ENCODE peak calls at places on chromosome 10, in four cellular contexts. C is GM12878, J is A549, V is K562. D is an unnamed sample.

GRCh38 chr10:11171452-11171851 is 153.8 kb downstream of the CELF2 start:
- DNase-seq in V (no peak), C (no peak), J (no peak), D (no peak)

GRCh38 chr10:84537447-84537931 is 209.1 kb downstream of the CCSER2 start:
- DNase-seq in J (peak), V (peak), C (no peak), D (peak)

GRCh38 chr10:8044908-8045727 is 9.4 kb upstream of the GATA3 start:
- DNase-seq in C (no peak), V (peak), J (no peak), D (peak)

GRCh38 chr10:102775973-102776669 is 32.4 kb downstream of the WBP1L start:
- DNase-seq in V (peak), J (no peak), C (no peak), D (peak)

GRCh38 chr10:46524471-46525176 is 31.8 kb downstream of the GPRIN2 start:
- DNase-seq in C (no peak), V (no peak), J (peak), D (peak)

GRCh38 chr10:95761939-95762492 is 6.1 kb downstream of the ENTPD1 start:
- DNase-seq in C (no peak), J (no peak), V (no peak), D (no peak)

GRCh38 chr10:127198307-127198706 is 1.9 kb upstream of the INSYN2A start:
- DNase-seq in C (no peak), J (peak), V (no peak), D (no peak)

GRCh38 chr10:44864042-44864436 is 47.1 kb upstream of the TMEM72 start:
- DNase-seq in V (no peak), C (no peak), J (no peak), D (no peak)

GRCh38 chr10:114541081-114541833 is 116.8 kb downstream of the ABLIM1 start:
- DNase-seq in C (no peak), J (no peak), V (no peak), D (no peak)

GRCh38 chr10:74728225-74728624 is 98.2 kb upstream of the KAT6B start:
- DNase-seq in J (no peak), C (no peak), V (no peak), D (no peak)

GRCh38 chr10:86523348-86523747 is 1.8 kb upstream of the WAPL start:
- DNase-seq in V (peak), C (no peak), J (peak), D (peak)

GRCh38 chr10:49619613-49620012 is 5.8 kb downstream of the CHAT start:
- DNase-seq in V (peak), C (no peak), J (no peak), D (no peak)

GRCh38 chr10:83371696-83372490 is 767.4 kb upstream of the GHITM start:
- DNase-seq in V (no peak), C (no peak), J (no peak), D (no peak)

GRCh38 chr10:16964571-16965241 is 147.5 kb upstream of the RSU1 start:
- DNase-seq in J (no peak), V (no peak), C (no peak), D (peak)

GRCh38 chr10:30294506-30295280 is 54.4 kb downstream of the MTPAP start:
- DNase-seq in J (no peak), V (no peak), C (no peak), D (no peak)

GRCh38 chr10:128035557-128035973 is 90.7 kb downstream of the MKI67 start:
- DNase-seq in V (peak), C (no peak), J (peak), D (peak)

GRCh38 chr10:68506406-68506805 is 20.9 kb downstream of the SLC25A16 start:
- DNase-seq in V (no peak), C (no peak), J (no peak), D (no peak)

GRCh38 chr10:98087309-98087708 is 47.1 kb upstream of the R3HCC1L start:
- DNase-seq in J (no peak), C (no peak), V (no peak), D (peak)

GRCh38 chr10:104330168-104331117 is 7.8 kb downstream of the ITPRIP start:
- DNase-seq in J (peak), V (no peak), C (no peak), D (no peak)

GRCh38 chr10:18689498-18689897 is 30.3 kb downstream of the ARL5B start:
- DNase-seq in C (no peak), J (peak), V (no peak), D (peak)

GRCh38 chr10:121640276-121640675 is 42.0 kb upstream of the FGFR2 start:
- DNase-seq in J (no peak), C (no peak), V (no peak), D (no peak)

GRCh38 chr10:23432161-23432560 is 6.7 kb upstream of the OTUD1 start:
- DNase-seq in V (no peak), C (no peak), J (no peak), D (no peak)

GRCh38 chr10:102997998-102998397 is 79.9 kb downstream of the CNNM2 start:
- DNase-seq in V (no peak), J (no peak), C (peak), D (no peak)

GRCh38 chr10:13518076-13518692 is 10.6 kb downstream of the BEND7 start:
- DNase-seq in C (no peak), J (no peak), V (peak), D (no peak)

GRCh38 chr10:70816220-70816894 is 609 bp downstream of the SGPL1 start:
- DNase-seq in C (no peak), J (peak), V (no peak), D (peak)

GRCh38 chr10:8962249-8962648 is 907.8 kb downstream of the GATA3 start:
- DNase-seq in J (no peak), C (no peak), V (no peak), D (no peak)

GRCh38 chr10:970311-971149 is 17.7 kb upstream of the GTPBP4 start:
- DNase-seq in C (no peak), V (no peak), J (no peak), D (peak)

GRCh38 chr10:87538092-87538795 is 33.6 kb downstream of the MINPP1 start:
- DNase-seq in V (no peak), J (no peak), C (no peak), D (no peak)

GRCh38 chr10:67665491-67665890 is 30.5 kb downstream of the CTNNA3 start:
- DNase-seq in V (no peak), C (no peak), J (peak), D (no peak)

GRCh38 chr10:73887038-73888015 is 13.0 kb upstream of the CAMK2G start:
- DNase-seq in V (no peak), J (peak), C (no peak), D (peak)

GRCh38 chr10:109784236-109784635 is 139.1 kb downstream of the XPNPEP1 start:
- DNase-seq in V (no peak), C (no peak), J (no peak), D (no peak)

GRCh38 chr10:103881420-103882284 is 26.3 kb upstream of the SH3PXD2A start:
- DNase-seq in V (no peak), C (no peak), J (no peak), D (no peak)

GRCh38 chr10:103548581-103549348 is 55.3 kb downstream of the NEURL1 start:
- DNase-seq in J (no peak), C (no peak), V (no peak), D (peak)

GRCh38 chr10:95261926-95262325 is 28.9 kb downstream of the PDLIM1 start:
- DNase-seq in V (no peak), C (no peak), J (no peak), D (no peak)

GRCh38 chr10:116085333-116085732 is 187.7 kb downstream of the GFRA1 start:
- DNase-seq in C (no peak), J (no peak), V (no peak), D (no peak)

GRCh38 chr10:8331896-8332729 is 277.6 kb downstream of the GATA3 start:
- DNase-seq in V (no peak), J (peak), C (no peak), D (peak)

GRCh38 chr10:112471878-112472487 is 25.0 kb downstream of the VTI1A start:
- DNase-seq in V (peak), J (peak), C (peak), D (peak)
- TF ChIP-seq MAX in V (no peak), J (no peak), C (no peak), D (no peak)

GRCh38 chr10:72330059-72330426 is 24.7 kb downstream of the DNAJB12 start:
- DNase-seq in V (no peak), C (no peak), J (no peak), D (no peak)
- TF ChIP-seq RCOR1 in V (no peak), C (no peak), J (no peak), D (no peak)

GRCh38 chr10:124551097-124551496 is 89.5 kb downstream of the LHPP start:
- DNase-seq in J (no peak), V (no peak), C (no peak), D (no peak)
- TF ChIP-seq MAX in J (no peak), V (no peak), C (no peak), D (no peak)

GRCh38 chr10:3813986-3814831 is 29.2 kb upstream of the KLF6 start:
- DNase-seq in J (no peak), V (no peak), C (no peak), D (no peak)

GRCh38 chr10:3808689-3809199 is 23.7 kb upstream of the KLF6 start:
- DNase-seq in V (no peak), C (no peak), J (no peak), D (no peak)

GRCh38 chr10:3812141-3812540 is 27.1 kb upstream of the KLF6 start:
- DNase-seq in C (no peak), V (no peak), J (no peak), D (no peak)

GRCh38 chr10:3813267-3813666 is 28.3 kb upstream of the KLF6 start:
- DNase-seq in J (no peak), C (no peak), V (no peak), D (no peak)

DNA sequence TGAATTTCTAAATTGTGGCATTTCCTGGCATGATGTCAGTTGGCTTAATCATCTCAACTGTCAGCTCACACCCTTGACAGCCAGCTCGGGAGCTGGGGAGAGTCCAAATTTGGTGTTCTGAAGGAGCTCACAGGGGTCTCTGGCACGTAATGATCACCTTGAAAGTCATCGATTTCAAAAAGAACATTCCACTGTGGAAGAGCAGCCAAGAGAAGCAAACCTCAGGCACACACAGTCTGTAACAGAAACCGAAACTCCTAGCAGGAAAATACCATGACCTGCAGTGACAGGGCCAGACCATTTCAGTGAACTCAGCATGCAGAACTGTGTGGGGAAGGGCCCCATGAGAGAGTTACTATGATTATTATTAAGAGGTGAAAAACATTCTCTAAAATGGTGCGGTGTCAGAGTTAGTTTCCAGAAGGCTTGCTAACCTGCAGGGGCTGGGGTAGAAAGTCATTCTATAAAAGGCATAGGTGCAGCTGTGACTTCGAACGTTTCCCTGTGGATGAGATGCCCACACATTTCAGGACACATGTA is 26.4 kb upstream of the KLF6 start:
- DNase-seq in V (no peak), C (peak), J (no peak), D (no peak)
- TF ChIP-seq RCOR1 in V (no peak), C (no peak), J (no peak), D (no peak)

GRCh38 chr10:60962946-60963345 is 19.0 kb upstream of the RHOBTB1 start:
- DNase-seq in C (no peak), J (no peak), V (no peak), D (no peak)
- TF ChIP-seq MAX in C (no peak), J (no peak), V (no peak), D (no peak)

GRCh38 chr10:42769653-42770052 is 12.9 kb upstream of the BMS1 start:
- DNase-seq in V (peak), J (peak), C (no peak), D (peak)
- TF ChIP-seq RCOR1 in V (no peak), J (no peak), C (no peak), D (no peak)

DNA sequence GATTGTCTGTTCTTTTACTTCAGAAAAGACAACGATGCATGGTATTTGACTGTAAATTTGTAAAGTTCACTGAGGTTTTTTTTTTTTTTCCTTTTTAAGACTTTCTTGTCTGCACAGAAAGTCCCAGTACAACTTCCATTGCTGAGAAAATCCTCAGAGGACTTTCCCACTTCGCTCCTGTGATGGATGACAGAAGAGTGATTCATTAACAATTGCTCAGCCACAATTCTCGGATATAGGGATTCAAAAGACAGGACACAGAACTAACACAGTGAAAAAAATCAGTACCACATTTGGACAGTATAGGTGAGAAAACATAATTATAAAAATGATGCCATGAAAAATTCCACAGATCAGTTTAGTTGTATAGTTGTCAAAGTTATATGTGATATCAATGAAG is 48.0 kb downstream of the SEC23IP start:
- DNase-seq in J (no peak), V (no peak), C (no peak), D (no peak)
- TF ChIP-seq MAX in J (no peak), V (no peak), C (no peak), D (no peak)